ENCODE peak calls at places on chromosomes 16 and 17, in six cellular contexts. F is CD4-positive, CD25-positive, alpha-beta regulatory T cell; M is CD8-positive, alpha-beta T cell; U is mammary epithelial cell; O is heart right ventricle; P is RWPE1. X is an unnamed sample.

GRCh38 chr16:71441348-71441781 is 489 bp downstream of the TLE7 start:
- DNase-seq in F (no peak), M (no peak), U (no peak), O (no peak), P (no peak), X (no peak)

GRCh38 chr17:73550561-73550960 is 93.7 kb downstream of the SDK2 start:
- DNase-seq in F (no peak), M (no peak), U (peak), O (no peak), P (no peak), X (no peak)

GRCh38 chr16:30342751-30343490 is 12.2 kb downstream of the CD2BP2 start:
- DNase-seq in F (no peak), M (no peak), U (no peak), O (no peak), P (no peak), X (no peak)

GRCh38 chr17:43655702-43656275 is 5.9 kb downstream of the MEOX1 start:
- DNase-seq in F (no peak), M (no peak), U (no peak), O (no peak), P (no peak), X (no peak)

GRCh38 chr16:63131503-63131902 is 1095.3 kb upstream of the CDH8 start:
- DNase-seq in F (no peak), M (no peak), U (no peak), O (no peak), P (no peak), X (no peak)

GRCh38 chr17:69954241-69954933 is 120.6 kb upstream of the KCNJ16 start:
- DNase-seq in F (no peak), M (no peak), U (peak), O (no peak), P (no peak), X (no peak)

GRCh38 chr16:2386990-2387389 is 42.3 kb upstream of the CCNF start:
- DNase-seq in F (no peak), M (no peak), U (no peak), O (no peak), P (no peak), X (no peak)

GRCh38 chr17:68698761-68699160 is 97.6 kb upstream of the FAM20A start:
- DNase-seq in F (no peak), M (no peak), U (no peak), O (no peak), P (no peak), X (no peak)

GRCh38 chr17:48678141-48678971 is 44.0 kb downstream of the PRAC1 start:
- DNase-seq in F (peak), M (peak), U (peak), O (peak), P (peak), X (peak)

GRCh38 chr16:25010542-25010941 is 4.6 kb downstream of the ARHGAP17 start:
- DNase-seq in F (no peak), M (no peak), U (no peak), O (no peak), P (no peak), X (no peak)

GRCh38 chr16:84836234-84836647 is 16.5 kb downstream of the CRISPLD2 start:
- DNase-seq in F (no peak), M (no peak), U (peak), O (peak), P (peak), X (no peak)

GRCh38 chr17:82330322-82331239 is 3.0 kb downstream of the SECTM1 start:
- DNase-seq in F (no peak), M (no peak), U (peak), O (peak), P (peak), X (no peak)

GRCh38 chr17:21539146-21539545 is 153.2 kb upstream of the KCNJ18 start:
- DNase-seq in F (no peak), M (no peak), U (peak), O (no peak), P (no peak), X (peak)

GRCh38 chr17:79747508-79748295 is 17.0 kb downstream of the ENPP7 start:
- DNase-seq in F (no peak), M (no peak), U (no peak), O (no peak), P (no peak), X (no peak)

GRCh38 chr17:77555110-77555509 is 403.4 kb upstream of the TNRC6C start:
- DNase-seq in F (no peak), M (no peak), U (no peak), O (no peak), P (no peak), X (no peak)

GRCh38 chr17:81198826-81199481 is 23.8 kb downstream of the CEP131 start:
- DNase-seq in F (no peak), M (no peak), U (no peak), O (no peak), P (no peak), X (no peak)

GRCh38 chr17:74742153-74742515 is 5.1 kb downstream of the RAB37 start:
- DNase-seq in F (no peak), M (peak), U (no peak), O (no peak), P (no peak), X (no peak)

GRCh38 chr16:1642148-1642547 is 30.0 kb downstream of the CRAMP1 start:
- DNase-seq in F (no peak), M (no peak), U (no peak), O (peak), P (no peak), X (no peak)

GRCh38 chr16:70253291-70254094 is 1.8 kb upstream of the EXOSC6 start:
- DNase-seq in F (peak), M (no peak), U (no peak), O (no peak), P (peak), X (no peak)

GRCh38 chr16:75203106-75203505 is 3.9 kb downstream of the CTRB2 start:
- DNase-seq in F (no peak), M (no peak), U (no peak), O (no peak), P (no peak), X (no peak)

GRCh38 chr16:75198135-75198600 is 8.8 kb downstream of the CTRB2 start:
- DNase-seq in F (no peak), M (no peak), U (no peak), O (no peak), P (no peak), X (no peak)

GRCh38 chr16:75203667-75204409 is 3.1 kb downstream of the CTRB2 start:
- DNase-seq in F (no peak), M (no peak), U (no peak), O (no peak), P (no peak), X (no peak)

GRCh38 chr16:75204410-75204758 is 2.6 kb downstream of the CTRB2 start:
- DNase-seq in F (no peak), M (no peak), U (no peak), O (no peak), P (no peak), X (no peak)

GRCh38 chr16:75202069-75202590 is 4.8 kb downstream of the CTRB2 start:
- DNase-seq in F (no peak), M (no peak), U (no peak), O (no peak), P (no peak), X (no peak)
- H3K27ac ChIP-seq in F (no peak), M (no peak), U (no peak), O (no peak), P (no peak), X (no peak)

DNA sequence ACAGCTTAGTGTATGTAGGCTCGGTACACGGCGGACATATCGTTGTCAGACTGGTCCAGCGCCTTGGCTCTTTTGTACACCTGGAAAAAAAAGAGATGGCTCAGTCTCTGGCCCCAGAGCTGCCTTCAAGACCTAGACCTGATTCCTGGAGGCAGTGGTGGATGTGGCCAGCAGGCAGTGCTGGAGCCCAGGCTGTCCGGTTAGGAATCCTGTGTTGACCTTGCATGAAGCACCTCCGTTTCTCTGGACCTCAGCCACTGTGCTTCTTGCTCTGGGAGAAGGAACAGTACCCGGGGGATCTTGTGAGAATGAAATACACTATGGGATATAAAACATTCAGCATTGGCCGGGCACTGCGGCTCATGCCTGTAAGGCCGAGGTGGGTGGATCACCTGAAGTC is 2.8 kb upstream of the ROGDI start:
- DNase-seq in F (no peak), M (no peak), U (no peak), O (no peak), P (no peak), X (no peak)
- H3K27ac ChIP-seq in F (no peak), M (no peak), U (no peak), O (peak), P (peak), X (no peak)

DNA sequence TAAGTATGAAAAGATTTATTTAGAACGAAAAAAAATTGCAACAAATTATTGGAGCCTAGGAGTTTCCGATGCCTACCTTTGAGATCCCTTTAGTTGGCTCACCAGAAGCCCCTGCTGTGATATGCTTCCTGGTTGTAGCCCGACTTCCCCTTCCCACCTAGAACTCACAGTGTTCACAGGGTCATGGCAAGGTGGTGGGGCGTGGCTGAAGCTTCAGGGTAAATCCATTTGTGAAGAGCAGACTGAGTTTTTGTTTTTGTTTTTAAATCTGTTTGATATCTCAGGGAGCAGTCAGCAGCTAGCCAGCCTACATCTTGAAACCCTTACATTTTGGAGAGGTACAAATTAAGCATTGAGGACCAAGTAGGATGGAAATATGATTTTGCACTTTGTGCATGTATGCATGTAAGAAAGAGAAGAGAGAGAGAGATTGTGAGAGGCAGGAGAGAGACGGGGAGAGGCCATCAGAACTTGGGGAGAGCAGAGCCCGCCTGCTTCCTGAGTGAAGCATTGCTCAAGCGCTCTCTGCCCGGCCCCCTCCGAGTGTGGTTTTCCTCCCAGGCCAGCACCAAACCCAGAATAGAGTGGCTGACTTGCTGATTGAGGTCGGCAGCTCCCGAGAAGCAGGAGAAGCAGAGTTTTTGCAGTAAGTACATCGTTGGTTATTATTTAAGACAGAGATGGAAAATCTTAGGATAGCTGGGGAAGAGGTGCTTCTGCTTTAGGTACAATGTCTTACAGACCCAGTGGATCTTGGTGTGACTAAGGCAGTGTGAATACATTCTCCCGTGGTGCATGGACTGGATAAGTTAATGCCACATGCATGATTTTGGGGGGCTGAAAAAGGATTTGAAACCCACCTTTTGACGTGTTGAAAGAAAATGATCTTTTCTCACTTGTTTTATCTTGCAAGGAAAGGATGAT is 64.2 kb downstream of the SPECC1 start:
- DNase-seq in F (no peak), M (peak), U (no peak), O (peak), P (no peak), X (no peak)
- H3K27ac ChIP-seq in F (no peak), M (no peak), U (no peak), O (peak), P (no peak), X (no peak)

DNA sequence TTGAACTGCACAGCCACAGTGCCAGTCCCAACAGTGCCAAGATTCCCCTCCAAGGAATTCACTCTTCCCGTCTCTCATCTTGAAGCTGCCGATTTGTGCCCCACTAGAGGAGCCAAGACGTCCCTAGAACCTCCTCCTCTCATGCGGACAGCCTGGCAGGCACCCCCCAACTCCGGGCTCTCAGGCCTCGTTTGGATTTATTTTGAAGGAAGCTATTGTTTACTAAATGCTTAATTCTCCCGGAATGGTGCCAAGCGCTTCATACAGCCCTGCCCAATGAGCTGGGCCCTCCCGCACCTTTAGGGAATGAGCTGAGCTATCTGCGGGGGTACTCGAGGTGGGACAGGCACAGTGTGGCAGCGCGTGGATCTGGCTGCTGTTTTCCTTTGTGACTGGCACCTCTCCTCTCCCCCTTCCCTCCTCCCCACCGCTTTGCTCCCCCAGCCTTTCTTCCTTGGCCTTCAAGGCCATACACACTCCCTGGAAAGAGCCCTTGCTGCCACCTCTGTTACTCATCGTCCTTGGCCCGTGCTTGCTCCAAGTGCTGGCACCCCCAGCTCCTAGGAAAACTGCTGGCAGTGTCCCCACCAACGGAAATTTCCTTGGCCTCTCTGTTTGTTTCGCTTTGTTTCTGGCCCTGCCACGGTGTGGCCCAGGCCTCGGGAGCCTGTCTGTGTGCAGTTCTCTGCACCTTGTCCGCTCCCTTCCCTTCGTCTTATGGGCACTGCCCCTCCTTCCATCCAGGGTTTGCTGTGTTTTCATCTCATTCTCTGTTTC is 49.9 kb upstream of the CDR2 start:
- DNase-seq in F (no peak), M (no peak), U (no peak), O (peak), P (no peak), X (no peak)
- H3K27ac ChIP-seq in F (no peak), M (no peak), U (no peak), O (peak), P (peak), X (no peak)

DNA sequence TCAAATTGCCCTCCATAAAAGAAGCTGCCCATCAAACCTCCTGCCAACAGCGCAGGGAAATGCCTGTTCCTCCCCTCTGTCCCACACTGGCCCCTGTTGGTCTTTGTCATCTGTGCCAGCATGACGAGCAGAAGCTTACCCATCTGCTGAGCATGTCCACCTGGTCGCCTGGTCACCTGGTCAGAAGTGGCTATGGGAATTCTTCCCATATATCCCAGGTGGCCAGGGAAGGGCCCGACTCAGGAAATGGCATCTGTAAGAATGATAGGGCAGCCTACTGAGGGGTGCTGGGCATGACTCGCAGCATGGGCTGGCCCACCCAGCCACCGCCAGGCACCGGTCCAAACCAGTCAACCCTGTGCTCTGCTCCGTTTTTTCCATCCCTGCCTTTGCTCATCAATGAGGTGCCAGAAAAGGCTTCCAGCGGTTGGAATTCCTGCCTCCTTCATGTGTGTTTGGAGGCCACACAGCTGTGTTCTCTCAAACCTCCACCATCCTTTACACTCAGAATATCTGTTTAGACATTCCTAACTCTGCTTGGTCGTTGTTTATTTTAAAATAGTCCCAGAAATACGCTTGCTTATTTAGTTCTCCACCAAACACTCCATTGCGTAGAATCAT is 145.2 kb downstream of the CLEC16A start:
- DNase-seq in F (no peak), M (no peak), U (no peak), O (no peak), P (no peak), X (no peak)
- H3K27ac ChIP-seq in F (no peak), M (no peak), U (no peak), O (no peak), P (no peak), X (no peak)

GRCh38 chr16:75461575-75461974 is 2.9 kb downstream of the TMEM170A start:
- DNase-seq in F (no peak), M (no peak), U (no peak), O (no peak), P (no peak), X (no peak)

GRCh38 chr16:75460441-75460840 is 4.0 kb downstream of the TMEM170A start:
- DNase-seq in F (no peak), M (no peak), U (no peak), O (no peak), P (no peak), X (no peak)

GRCh38 chr16:75462804-75463203 is 1.7 kb downstream of the TMEM170A start:
- DNase-seq in F (no peak), M (no peak), U (no peak), O (no peak), P (no peak), X (no peak)

GRCh38 chr16:75466760-75467159 is 2.3 kb upstream of the TMEM170A start:
- DNase-seq in F (no peak), M (no peak), U (no peak), O (no peak), P (no peak), X (no peak)

GRCh38 chr16:75464130-75464918 is at the start of gene TMEM170A:
- DNase-seq in F (peak), M (peak), U (peak), O (peak), P (peak), X (peak)
- H3K27ac ChIP-seq in F (peak), M (peak), U (peak), O (peak), P (peak), X (peak)

GRCh38 chr17:2889256-2889655 is 93.0 kb downstream of the RAP1GAP2 start:
- DNase-seq in F (no peak), M (no peak), U (no peak), O (no peak), P (no peak), X (no peak)

GRCh38 chr17:2897605-2898004 is 101.4 kb downstream of the RAP1GAP2 start:
- DNase-seq in F (no peak), M (no peak), U (no peak), O (no peak), P (no peak), X (no peak)

GRCh38 chr17:2894782-2895181 is 98.5 kb downstream of the RAP1GAP2 start:
- DNase-seq in F (no peak), M (no peak), U (no peak), O (no peak), P (no peak), X (no peak)

GRCh38 chr17:2892305-2892971 is 96.2 kb downstream of the RAP1GAP2 start:
- DNase-seq in F (no peak), M (no peak), U (peak), O (no peak), P (peak), X (peak)

GRCh38 chr17:2893422-2893914 is 97.2 kb downstream of the RAP1GAP2 start:
- DNase-seq in F (no peak), M (no peak), U (peak), O (no peak), P (peak), X (peak)
- H3K27ac ChIP-seq in F (no peak), M (no peak), U (peak), O (no peak), P (peak), X (peak)

GRCh38 chr17:17022011-17022800 is 20.1 kb upstream of the MPRIP start:
- DNase-seq in F (no peak), M (no peak), U (no peak), O (no peak), P (no peak), X (no peak)

GRCh38 chr17:17019430-17019762 is 22.9 kb upstream of the MPRIP start:
- DNase-seq in F (no peak), M (no peak), U (no peak), O (no peak), P (no peak), X (no peak)

GRCh38 chr17:17019891-17020456 is 22.3 kb upstream of the MPRIP start:
- DNase-seq in F (no peak), M (no peak), U (peak), O (no peak), P (peak), X (no peak)

GRCh38 chr17:17021194-17021863 is 20.9 kb upstream of the MPRIP start:
- DNase-seq in F (no peak), M (no peak), U (no peak), O (peak), P (no peak), X (no peak)

DNA sequence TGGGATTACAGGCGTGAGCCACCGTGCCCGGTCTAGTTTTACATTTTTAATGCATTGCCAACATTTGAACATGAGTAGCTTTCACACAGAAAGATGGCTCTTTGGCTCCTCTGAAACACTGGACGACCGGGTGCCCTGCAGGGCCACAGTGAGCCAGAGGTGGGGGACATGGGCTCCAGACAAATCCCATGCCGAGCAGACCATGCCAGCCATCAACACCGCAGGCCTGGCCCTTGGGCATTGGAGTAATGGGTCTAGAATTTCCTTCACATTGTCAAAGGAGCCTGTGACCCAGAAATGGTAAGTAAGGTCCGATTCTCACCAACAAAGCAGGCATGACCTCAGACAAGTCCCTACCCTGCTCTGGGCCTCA is 21.4 kb upstream of the MPRIP start:
- DNase-seq in F (no peak), M (no peak), U (no peak), O (no peak), P (no peak), X (no peak)
- H3K27ac ChIP-seq in F (no peak), M (no peak), U (peak), O (peak), P (peak), X (peak)

GRCh38 chr17:46756861-46757260 is 61.6 kb downstream of the WNT3 start:
- DNase-seq in F (no peak), M (no peak), U (no peak), O (no peak), P (no peak), X (no peak)
- H3K27ac ChIP-seq in F (no peak), M (no peak), U (no peak), O (no peak), P (no peak), X (no peak)